ENCODE peak calls at places on chromosomes 7 and 10, in nine cellular contexts. L, D, Q, Z, E, A, U, B and G are unnamed samples.

GRCh38 chr7:5388905-5389433 is 34.7 kb downstream of the TNRC18 start:
- DNase-seq in Q (no peak), U (no peak), Z (no peak), L (no peak), E (no peak), D (no peak), A (no peak), B (no peak), G (no peak)

GRCh38 chr7:92781117-92781720 is 55.2 kb downstream of the CDK6 start:
- DNase-seq in B (no peak), U (no peak), Q (no peak), A (no peak), L (no peak), Z (no peak), E (no peak), D (peak; percentile 62), G (no peak)

GRCh38 chr7:41107938-41108448 is 594.9 kb downstream of the INHBA start:
- DNase-seq in E (peak; percentile 52), Q (no peak), U (peak; percentile 22), B (no peak), D (no peak), L (peak; percentile 57), A (peak; percentile 96), Z (no peak), G (no peak)

GRCh38 chr10:30579554-30579953 is 50.0 kb downstream of the LYZL2 start:
- DNase-seq in B (no peak), A (no peak), E (no peak), D (no peak), Z (no peak), U (no peak), Q (no peak), L (no peak), G (no peak)

GRCh38 chr10:131444862-131445461 is 133.4 kb upstream of the TCERG1L start:
- DNase-seq in Q (peak; percentile 21), A (no peak), D (no peak), B (no peak), Z (no peak), L (no peak), U (no peak), E (no peak), G (no peak)

GRCh38 chr7:21762469-21762868 is 183.2 kb downstream of the CDCA7L start:
- DNase-seq in D (no peak), A (no peak), Z (no peak), B (no peak), E (no peak), L (no peak), U (no peak), Q (no peak), G (no peak)

GRCh38 chr10:77713506-77714280 is 76.1 kb upstream of the KCNMA1 start:
- DNase-seq in U (no peak), D (no peak), L (peak; percentile 47), A (no peak), Q (no peak), Z (no peak), B (no peak), E (no peak), G (no peak)

GRCh38 chr10:89793649-89794254 is 92.4 kb downstream of the KIF20B start:
- DNase-seq in E (peak; percentile 58), Q (no peak), L (peak; percentile 55), A (peak; percentile 59), B (no peak), Z (peak; percentile 57), U (peak; percentile 78), D (peak; percentile 70), G (no peak)

GRCh38 chr10:79146611-79147130 is 77.9 kb downstream of the ZMIZ1 start:
- DNase-seq in Z (no peak), D (no peak), U (no peak), L (no peak), Q (peak; percentile 85), A (no peak), E (no peak), B (peak; percentile 82), G (peak; percentile 89)

GRCh38 chr10:71539564-71540118 is 142.9 kb downstream of the CDH23 start:
- DNase-seq in U (no peak), Q (no peak), Z (no peak), D (no peak), L (no peak), A (no peak), B (no peak), E (no peak), G (no peak)

GRCh38 chr7:47490501-47491265 is 91.2 kb downstream of the TNS3 start:
- DNase-seq in B (no peak), E (no peak), A (no peak), Q (no peak), L (no peak), D (no peak), Z (no peak), U (no peak), G (no peak)

GRCh38 chr10:73229567-73229966 is 17.5 kb downstream of the DNAJC9 start:
- DNase-seq in U (no peak), Q (no peak), A (no peak), E (no peak), B (no peak), D (peak; percentile 74), Z (no peak), L (no peak), G (no peak)

GRCh38 chr10:61904711-61905445 is 3.4 kb downstream of the ARID5B start:
- DNase-seq in Z (peak; percentile 63), U (peak; percentile 74), D (peak; percentile 25), E (peak; percentile 66), A (peak; percentile 90), L (peak; percentile 77), Q (no peak), B (no peak), G (no peak)